ENCODE peak calls at places on chromosomes 2 and 18, in seven cellular contexts. One of them, this sample, is unnamed.

GRCh38 chr2:190121971-190122370 is 59.4 kb upstream of the MSTN start:
- DNase-seq in bronchial epithelial cell: peak
- DNase-seq in GM06990: peak
- DNase-seq in astrocyte of the spinal cord: peak
- DNase-seq in spleen: no peak
- DNase-seq in psoas muscle: no peak
- DNase-seq in BE2C: no peak
- DNase-seq in this sample: no peak

GRCh38 chr2:151508519-151508918 is 98.8 kb downstream of the RIF1 start:
- DNase-seq in spleen: no peak
- DNase-seq in psoas muscle: no peak
- DNase-seq in bronchial epithelial cell: no peak
- DNase-seq in astrocyte of the spinal cord: no peak
- DNase-seq in BE2C: no peak
- DNase-seq in GM06990: no peak
- DNase-seq in this sample: no peak

GRCh38 chr2:232870002-232870765 is at the start of gene SNORC:
- DNase-seq in bronchial epithelial cell: no peak
- DNase-seq in psoas muscle: peak
- DNase-seq in spleen: no peak
- DNase-seq in GM06990: no peak
- DNase-seq in astrocyte of the spinal cord: no peak
- DNase-seq in BE2C: no peak
- DNase-seq in this sample: no peak

GRCh38 chr2:77831068-77831467 is 308.9 kb upstream of the LRRTM4 start:
- DNase-seq in GM06990: no peak
- DNase-seq in astrocyte of the spinal cord: no peak
- DNase-seq in psoas muscle: no peak
- DNase-seq in spleen: no peak
- DNase-seq in BE2C: no peak
- DNase-seq in bronchial epithelial cell: no peak
- DNase-seq in this sample: no peak

GRCh38 chr2:75021672-75022071 is 63.2 kb downstream of the POLE4 start:
- DNase-seq in bronchial epithelial cell: no peak
- DNase-seq in astrocyte of the spinal cord: peak
- DNase-seq in spleen: no peak
- DNase-seq in BE2C: no peak
- DNase-seq in psoas muscle: no peak
- DNase-seq in GM06990: no peak
- DNase-seq in this sample: no peak

GRCh38 chr2:176297737-176298136 is 28.5 kb downstream of the MTX2 start:
- DNase-seq in spleen: no peak
- DNase-seq in GM06990: no peak
- DNase-seq in bronchial epithelial cell: no peak
- DNase-seq in BE2C: no peak
- DNase-seq in psoas muscle: no peak
- DNase-seq in astrocyte of the spinal cord: no peak
- DNase-seq in this sample: no peak

GRCh38 chr2:24779121-24779520 is 14.1 kb downstream of the PTRHD1 start:
- DNase-seq in bronchial epithelial cell: no peak
- DNase-seq in BE2C: no peak
- DNase-seq in astrocyte of the spinal cord: no peak
- DNase-seq in spleen: no peak
- DNase-seq in psoas muscle: no peak
- DNase-seq in GM06990: no peak
- DNase-seq in this sample: peak

GRCh38 chr2:11582526-11583202 is 48.8 kb downstream of the GREB1 start:
- DNase-seq in spleen: peak
- DNase-seq in psoas muscle: peak
- DNase-seq in astrocyte of the spinal cord: peak
- DNase-seq in GM06990: peak
- DNase-seq in bronchial epithelial cell: peak
- DNase-seq in BE2C: peak
- DNase-seq in this sample: peak

GRCh38 chr18:49447810-49448745 is 12.4 kb downstream of the DYM start:
- DNase-seq in psoas muscle: no peak
- DNase-seq in bronchial epithelial cell: peak
- DNase-seq in BE2C: peak
- DNase-seq in spleen: no peak
- DNase-seq in astrocyte of the spinal cord: peak
- DNase-seq in GM06990: peak
- DNase-seq in this sample: peak

GRCh38 chr2:166148811-166149400 is 21.1 kb upstream of the SCN1A start:
- DNase-seq in astrocyte of the spinal cord: no peak
- DNase-seq in psoas muscle: no peak
- DNase-seq in bronchial epithelial cell: no peak
- DNase-seq in spleen: no peak
- DNase-seq in GM06990: no peak
- DNase-seq in BE2C: no peak
- DNase-seq in this sample: no peak

GRCh38 chr2:176388886-176389285 is 119.6 kb downstream of the MTX2 start:
- DNase-seq in bronchial epithelial cell: no peak
- DNase-seq in BE2C: no peak
- DNase-seq in astrocyte of the spinal cord: peak
- DNase-seq in spleen: no peak
- DNase-seq in psoas muscle: no peak
- DNase-seq in GM06990: no peak
- DNase-seq in this sample: no peak

GRCh38 chr2:74768401-74768914 is 65.5 kb upstream of the HK2 start:
- DNase-seq in psoas muscle: no peak
- DNase-seq in spleen: no peak
- DNase-seq in bronchial epithelial cell: no peak
- DNase-seq in GM06990: no peak
- DNase-seq in astrocyte of the spinal cord: peak
- DNase-seq in BE2C: no peak
- DNase-seq in this sample: no peak

GRCh38 chr2:134228493-134228903 is 25.4 kb upstream of the MGAT5 start:
- DNase-seq in astrocyte of the spinal cord: no peak
- DNase-seq in GM06990: no peak
- DNase-seq in psoas muscle: no peak
- DNase-seq in spleen: no peak
- DNase-seq in bronchial epithelial cell: no peak
- DNase-seq in BE2C: peak
- DNase-seq in this sample: peak

GRCh38 chr2:226891780-226892590 is 56.1 kb downstream of the RHBDD1 start:
- DNase-seq in bronchial epithelial cell: peak
- DNase-seq in BE2C: no peak
- DNase-seq in GM06990: no peak
- DNase-seq in psoas muscle: no peak
- DNase-seq in astrocyte of the spinal cord: peak
- DNase-seq in spleen: no peak
- DNase-seq in this sample: no peak

GRCh38 chr18:44039216-44039615 is 641.5 kb upstream of the SETBP1 start:
- DNase-seq in GM06990: no peak
- DNase-seq in bronchial epithelial cell: no peak
- DNase-seq in BE2C: no peak
- DNase-seq in astrocyte of the spinal cord: no peak
- DNase-seq in psoas muscle: no peak
- DNase-seq in spleen: no peak
- DNase-seq in this sample: no peak

GRCh38 chr18:5294113-5294617 is 1.4 kb downstream of the ZBTB14 start:
- DNase-seq in spleen: no peak
- DNase-seq in psoas muscle: peak
- DNase-seq in GM06990: no peak
- DNase-seq in bronchial epithelial cell: no peak
- DNase-seq in astrocyte of the spinal cord: no peak
- DNase-seq in BE2C: peak
- DNase-seq in this sample: peak

GRCh38 chr18:22168360-22168921 is 948 bp upstream of the GATA6 start:
- DNase-seq in astrocyte of the spinal cord: no peak
- DNase-seq in BE2C: no peak
- DNase-seq in psoas muscle: no peak
- DNase-seq in bronchial epithelial cell: no peak
- DNase-seq in GM06990: peak
- DNase-seq in spleen: no peak
- DNase-seq in this sample: peak

GRCh38 chr2:242041816-242042215 is 172.3 kb downstream of the RTP5 start:
- DNase-seq in GM06990: no peak
- DNase-seq in spleen: peak
- DNase-seq in psoas muscle: peak
- DNase-seq in BE2C: no peak
- DNase-seq in astrocyte of the spinal cord: no peak
- DNase-seq in bronchial epithelial cell: no peak
- DNase-seq in this sample: no peak

GRCh38 chr2:38446418-38446817 is 69.3 kb upstream of the ATL2 start:
- DNase-seq in psoas muscle: no peak
- DNase-seq in astrocyte of the spinal cord: no peak
- DNase-seq in BE2C: no peak
- DNase-seq in GM06990: no peak
- DNase-seq in bronchial epithelial cell: no peak
- DNase-seq in spleen: no peak
- DNase-seq in this sample: no peak

GRCh38 chr2:68974251-68974650 is at the start of gene GKN1:
- DNase-seq in bronchial epithelial cell: peak
- DNase-seq in spleen: no peak
- DNase-seq in psoas muscle: no peak
- DNase-seq in BE2C: no peak
- DNase-seq in astrocyte of the spinal cord: no peak
- DNase-seq in GM06990: no peak
- DNase-seq in this sample: no peak

GRCh38 chr2:9226458-9227380 is 20.1 kb downstream of the ASAP2 start:
- DNase-seq in BE2C: no peak
- DNase-seq in psoas muscle: no peak
- DNase-seq in spleen: no peak
- DNase-seq in astrocyte of the spinal cord: no peak
- DNase-seq in GM06990: no peak
- DNase-seq in bronchial epithelial cell: no peak
- DNase-seq in this sample: no peak

GRCh38 chr2:70080597-70081200 is 6.6 kb upstream of the PCBP1 start:
- DNase-seq in BE2C: no peak
- DNase-seq in GM06990: no peak
- DNase-seq in spleen: no peak
- DNase-seq in psoas muscle: no peak
- DNase-seq in bronchial epithelial cell: peak
- DNase-seq in astrocyte of the spinal cord: no peak
- DNase-seq in this sample: no peak

GRCh38 chr2:223941579-223942277 is 3.4 kb downstream of the WDFY1 start:
- DNase-seq in psoas muscle: no peak
- DNase-seq in bronchial epithelial cell: peak
- DNase-seq in BE2C: no peak
- DNase-seq in astrocyte of the spinal cord: peak
- DNase-seq in spleen: no peak
- DNase-seq in GM06990: peak
- DNase-seq in this sample: no peak

DNA sequence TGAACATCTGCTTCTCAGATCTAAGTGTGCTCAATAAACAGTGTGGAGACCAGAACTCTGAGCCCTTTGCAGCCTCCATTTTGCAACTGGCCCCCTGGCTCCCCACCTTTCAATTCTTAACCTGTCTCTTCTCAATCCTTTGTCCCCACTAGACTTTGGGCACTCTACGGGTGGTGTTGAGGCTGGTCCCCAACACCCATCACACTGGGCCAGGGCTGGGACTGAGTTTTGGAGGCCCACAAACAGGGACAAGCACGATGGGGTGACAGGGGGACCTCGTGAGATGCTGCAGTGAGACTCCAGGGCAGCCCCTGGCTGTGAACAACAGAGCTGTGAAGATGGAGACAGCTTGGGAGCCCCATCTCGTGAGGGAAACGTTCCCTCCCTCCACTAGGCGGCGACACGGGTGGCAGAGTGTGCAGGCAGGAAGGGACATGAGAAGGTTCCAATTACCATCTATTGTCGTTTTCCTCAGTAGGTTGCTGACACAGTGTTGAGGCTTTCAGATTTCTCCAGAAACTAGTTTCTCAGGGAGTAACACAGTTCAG is 1.2 kb downstream of the ANKMY1 start:
- DNase-seq in bronchial epithelial cell: peak
- DNase-seq in psoas muscle: peak
- DNase-seq in BE2C: peak
- DNase-seq in spleen: peak
- DNase-seq in astrocyte of the spinal cord: no peak
- DNase-seq in GM06990: peak
- DNase-seq in this sample: peak
- TF ChIP-seq CTCF in bronchial epithelial cell: peak
- TF ChIP-seq CTCF in psoas muscle: no peak
- TF ChIP-seq CTCF in BE2C: peak
- TF ChIP-seq CTCF in spleen: peak
- TF ChIP-seq CTCF in astrocyte of the spinal cord: peak
- TF ChIP-seq CTCF in GM06990: peak
- TF ChIP-seq CTCF in this sample: peak

DNA sequence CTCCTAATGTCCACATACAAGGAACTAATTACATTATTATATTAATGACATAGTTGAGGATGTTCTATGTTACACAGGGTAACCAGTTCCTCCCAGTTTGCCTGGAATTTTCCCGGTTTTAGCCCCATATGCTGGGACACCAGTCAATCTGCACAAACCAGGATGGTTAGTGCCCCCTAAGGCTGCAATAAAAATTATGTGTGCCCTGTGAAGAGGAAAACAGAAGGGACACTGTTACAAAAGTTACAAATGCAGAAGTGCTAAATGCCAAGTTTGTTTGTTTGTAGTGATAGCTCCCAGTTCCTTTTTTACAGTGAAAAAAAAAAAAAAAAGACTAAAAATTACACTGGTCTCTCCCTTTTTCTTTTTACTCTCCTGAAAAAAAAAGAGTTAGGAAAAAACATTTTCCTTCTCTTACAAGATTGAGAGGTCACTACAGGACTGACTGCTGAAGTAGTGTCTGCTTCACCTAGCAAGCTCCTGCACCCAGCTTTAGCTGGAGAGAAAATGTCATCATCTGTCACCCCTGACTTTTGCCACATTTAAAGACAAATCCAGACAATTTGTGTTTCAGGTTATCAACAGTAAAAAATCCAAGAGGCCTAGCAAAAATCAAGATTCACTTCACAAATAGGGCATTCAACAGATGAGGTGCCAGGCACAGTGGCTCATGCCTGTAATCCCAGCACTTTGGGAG is 3.2 kb downstream of the ANKRD44 start:
- DNase-seq in spleen: no peak
- DNase-seq in GM06990: no peak
- DNase-seq in astrocyte of the spinal cord: no peak
- DNase-seq in psoas muscle: no peak
- DNase-seq in BE2C: peak
- DNase-seq in bronchial epithelial cell: no peak
- DNase-seq in this sample: no peak
- TF ChIP-seq CTCF in spleen: no peak
- TF ChIP-seq CTCF in GM06990: peak
- TF ChIP-seq CTCF in astrocyte of the spinal cord: peak
- TF ChIP-seq CTCF in psoas muscle: no peak
- TF ChIP-seq CTCF in BE2C: peak
- TF ChIP-seq CTCF in bronchial epithelial cell: no peak
- TF ChIP-seq CTCF in this sample: no peak

GRCh38 chr2:55232084-55232862 is at the start of the genes CLHC1 and RPS27A:
- DNase-seq in spleen: peak
- DNase-seq in psoas muscle: peak
- DNase-seq in BE2C: peak
- DNase-seq in GM06990: peak
- DNase-seq in astrocyte of the spinal cord: peak
- DNase-seq in bronchial epithelial cell: peak
- DNase-seq in this sample: peak
- TF ChIP-seq CTCF in spleen: no peak
- TF ChIP-seq CTCF in psoas muscle: no peak
- TF ChIP-seq CTCF in BE2C: no peak
- TF ChIP-seq CTCF in GM06990: no peak
- TF ChIP-seq CTCF in astrocyte of the spinal cord: no peak
- TF ChIP-seq CTCF in bronchial epithelial cell: no peak
- TF ChIP-seq CTCF in this sample: no peak

DNA sequence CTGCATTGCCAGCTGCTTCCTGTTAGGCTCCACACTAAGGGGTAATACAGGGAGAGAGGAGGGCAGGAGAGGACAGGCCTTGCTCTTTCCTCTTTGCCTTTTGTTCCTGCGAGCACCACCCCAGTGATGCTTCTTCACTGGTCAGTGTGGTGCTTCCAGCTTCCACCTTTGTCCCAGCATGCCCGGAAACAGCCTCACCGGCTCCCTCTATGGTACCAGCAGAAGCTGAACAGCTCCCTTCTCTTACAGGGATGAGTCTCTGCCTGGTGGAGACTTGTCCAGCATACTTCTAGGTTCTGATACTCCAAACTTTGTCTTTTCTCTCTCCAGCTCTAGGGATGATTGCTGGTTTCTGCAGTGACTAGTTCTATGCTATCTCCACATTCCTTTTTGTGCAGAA is 413.3 kb downstream of the TSN start:
- DNase-seq in BE2C: peak
- DNase-seq in bronchial epithelial cell: no peak
- DNase-seq in astrocyte of the spinal cord: no peak
- DNase-seq in spleen: no peak
- DNase-seq in GM06990: no peak
- DNase-seq in psoas muscle: no peak
- DNase-seq in this sample: peak
- TF ChIP-seq CTCF in BE2C: no peak
- TF ChIP-seq CTCF in bronchial epithelial cell: no peak
- TF ChIP-seq CTCF in astrocyte of the spinal cord: no peak
- TF ChIP-seq CTCF in spleen: no peak
- TF ChIP-seq CTCF in GM06990: peak
- TF ChIP-seq CTCF in psoas muscle: no peak
- TF ChIP-seq CTCF in this sample: no peak